ENCODE peak calls at places on chromosomes 12 and 14, in four cellular contexts. O is hepatocyte, H is BE2C, J is endothelial cell. I is an unnamed sample.

GRCh38 chr12:108768591-108769500 is 37.5 kb upstream of the CORO1C start:
- DNase-seq in O (peak), H (peak), J (peak), I (peak)

GRCh38 chr14:53022593-53022992 is 71.7 kb upstream of the FERMT2 start:
- DNase-seq in O (no peak), H (no peak), J (no peak), I (no peak)

GRCh38 chr14:30558675-30559555 is at the start of gene G2E3:
- DNase-seq in O (peak), H (peak), J (peak), I (peak)

GRCh38 chr12:115209230-115209629 is 525.3 kb upstream of the TBX3 start:
- DNase-seq in O (peak), H (no peak), J (no peak), I (no peak)

GRCh38 chr12:44285321-44285720 is 449.4 kb downstream of the TMEM117 start:
- DNase-seq in O (no peak), H (no peak), J (no peak), I (no peak)

GRCh38 chr12:78641837-78642423 is 222.6 kb upstream of the SYT1 start:
- DNase-seq in O (no peak), H (peak), J (no peak), I (no peak)

GRCh38 chr14:61877050-61877390 is 114.8 kb downstream of the SNAPC1 start:
- DNase-seq in O (no peak), H (no peak), J (no peak), I (no peak)

GRCh38 chr12:112386726-112387125 is 4.5 kb upstream of the HECTD4 start:
- DNase-seq in O (peak), H (no peak), J (no peak), I (no peak)

GRCh38 chr12:116881325-116881866 is at the start of gene HRK:
- DNase-seq in O (no peak), H (peak), J (no peak), I (no peak)

GRCh38 chr14:49879683-49880204 is 13.1 kb upstream of the ARF6 start:
- DNase-seq in O (peak), H (peak), J (peak), I (peak)

GRCh38 chr14:75522224-75522764 is at the start of gene BATF:
- DNase-seq in O (no peak), H (no peak), J (no peak), I (no peak)

GRCh38 chr12:10910380-10910779 is 1.0 kb upstream of the TAS2R13 start:
- DNase-seq in O (no peak), H (no peak), J (no peak), I (no peak)

GRCh38 chr14:86882818-86883217 is 1110.2 kb downstream of the GALC start:
- DNase-seq in O (no peak), H (no peak), J (no peak), I (no peak)

GRCh38 chr12:6273209-6273928 is 37.1 kb upstream of the PLEKHG6 start:
- DNase-seq in O (no peak), H (no peak), J (peak), I (peak)

GRCh38 chr12:51262758-51263177 is 7.4 kb downstream of the SMAGP start:
- DNase-seq in O (no peak), H (peak), J (peak), I (peak)

GRCh38 chr14:106228541-106229158 is 702.3 kb downstream of the TMEM121 start:
- DNase-seq in O (no peak), H (no peak), J (no peak), I (no peak)

GRCh38 chr14:59301354-59301753 is 112.9 kb downstream of the DAAM1 start:
- DNase-seq in O (no peak), H (no peak), J (no peak), I (no peak)

GRCh38 chr14:25111061-25111601 is 61.2 kb upstream of the STXBP6 start:
- DNase-seq in O (peak), H (no peak), J (no peak), I (no peak)

GRCh38 chr12:18340796-18341195 is 79.5 kb downstream of the PIK3C2G start:
- DNase-seq in O (no peak), H (no peak), J (no peak), I (no peak)

DNA sequence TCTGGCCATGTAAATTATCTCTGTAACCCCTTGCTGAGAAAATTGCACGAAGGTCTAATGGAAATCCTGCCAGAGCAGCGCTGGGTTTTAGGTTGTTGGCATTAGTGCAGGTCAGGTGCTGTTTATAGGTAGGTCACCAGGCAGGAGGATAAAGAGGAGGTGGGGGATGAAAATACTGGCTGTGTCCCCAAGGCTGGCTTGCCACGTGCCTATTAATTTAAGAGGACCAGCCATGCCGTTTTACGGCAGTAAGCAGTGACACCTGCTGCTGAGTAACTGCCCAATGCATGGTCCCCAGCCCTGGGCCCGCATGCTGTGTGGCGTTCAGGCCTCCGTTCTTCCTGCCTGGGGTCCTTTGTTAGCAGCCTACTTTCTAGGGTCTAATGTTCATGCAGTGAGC is 67.2 kb downstream of the WDR20 start:
- DNase-seq in O (no peak), H (peak), J (no peak), I (no peak)
- TF ChIP-seq CTCF in O (no peak), H (peak), J (no peak), I (no peak)

DNA sequence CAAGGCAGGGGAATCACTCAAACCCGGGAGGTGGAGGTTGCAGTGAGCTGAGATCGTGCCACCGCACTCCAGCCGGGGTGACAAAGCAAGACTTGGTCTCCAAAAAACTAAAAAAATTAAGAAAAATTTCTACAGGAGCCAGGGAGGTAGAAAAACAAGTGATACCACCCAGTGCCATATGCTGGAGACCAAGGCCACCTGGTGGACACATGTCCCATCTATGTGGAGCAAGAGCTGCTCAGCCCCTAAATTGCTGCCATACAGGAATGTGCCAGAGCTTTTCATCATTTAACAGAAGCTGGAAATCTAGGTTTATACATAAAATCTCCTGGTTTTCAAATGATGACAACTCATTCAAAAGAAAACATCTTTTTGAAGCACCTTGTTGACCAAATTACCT is 61.4 kb upstream of the ELK3 start:
- DNase-seq in O (no peak), H (peak), J (no peak), I (no peak)
- TF ChIP-seq CTCF in O (no peak), H (peak), J (no peak), I (peak)

GRCh38 chr12:726281-727140 is 25.9 kb upstream of the WNK1 start:
- DNase-seq in O (peak), H (no peak), J (no peak), I (no peak)

GRCh38 chr12:725076-725475 is 27.3 kb upstream of the WNK1 start:
- DNase-seq in O (no peak), H (no peak), J (no peak), I (no peak)

GRCh38 chr12:728781-729180 is 23.6 kb upstream of the WNK1 start:
- DNase-seq in O (no peak), H (no peak), J (no peak), I (no peak)

GRCh38 chr12:724194-724855 is 28.1 kb upstream of the WNK1 start:
- DNase-seq in O (no peak), H (no peak), J (no peak), I (no peak)

GRCh38 chr12:727321-727720 is 25.1 kb upstream of the WNK1 start:
- DNase-seq in O (no peak), H (no peak), J (no peak), I (no peak)
- TF ChIP-seq CTCF in O (no peak), H (no peak), J (no peak), I (no peak)

GRCh38 chr14:26187996-26188605 is 409.7 kb downstream of the NOVA1 start:
- DNase-seq in O (no peak), H (no peak), J (no peak), I (no peak)

GRCh38 chr14:26191666-26192065 is 406.2 kb downstream of the NOVA1 start:
- DNase-seq in O (no peak), H (no peak), J (no peak), I (no peak)

GRCh38 chr14:26194816-26195215 is 403.0 kb downstream of the NOVA1 start:
- DNase-seq in O (no peak), H (no peak), J (no peak), I (no peak)

GRCh38 chr14:26190644-26191043 is 407.2 kb downstream of the NOVA1 start:
- DNase-seq in O (no peak), H (no peak), J (no peak), I (no peak)

DNA sequence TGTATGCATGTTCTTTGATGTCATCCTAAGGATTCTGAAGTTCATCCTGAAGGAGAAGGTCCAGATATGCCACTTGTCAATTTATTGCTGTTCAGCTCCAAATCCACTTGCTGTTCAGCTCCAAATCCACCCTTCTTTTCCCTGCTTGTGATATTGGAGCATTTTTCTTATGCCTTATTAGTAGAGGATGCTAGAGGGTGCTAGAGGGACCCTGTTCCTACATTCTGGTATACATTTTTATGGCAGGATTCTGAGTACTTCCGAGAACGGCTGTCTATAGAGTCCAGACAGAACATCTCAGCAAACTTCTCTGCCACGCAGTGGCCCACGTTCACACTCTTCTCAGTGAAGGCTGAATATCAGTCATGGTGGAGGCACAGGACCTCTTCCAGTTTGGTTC is 406.7 kb downstream of the NOVA1 start:
- DNase-seq in O (no peak), H (no peak), J (no peak), I (no peak)
- TF ChIP-seq CTCF in O (no peak), H (no peak), J (no peak), I (no peak)

GRCh38 chr14:93536945-93537344 is 106.2 kb downstream of the UNC79 start:
- DNase-seq in O (peak), H (peak), J (peak), I (no peak)
- TF ChIP-seq CTCF in O (peak), H (peak), J (no peak), I (no peak)

GRCh38 chr14:20487402-20487742 is 18.0 kb upstream of the RNASE10 start:
- DNase-seq in O (no peak), H (no peak), J (no peak), I (no peak)
- TF ChIP-seq CTCF in O (no peak), H (peak), J (no peak), I (no peak)

GRCh38 chr14:102593841-102594170 is 1.4 kb downstream of the RCOR1 start:
- DNase-seq in O (no peak), H (no peak), J (no peak), I (no peak)
- TF ChIP-seq CTCF in O (no peak), H (no peak), J (no peak), I (no peak)

DNA sequence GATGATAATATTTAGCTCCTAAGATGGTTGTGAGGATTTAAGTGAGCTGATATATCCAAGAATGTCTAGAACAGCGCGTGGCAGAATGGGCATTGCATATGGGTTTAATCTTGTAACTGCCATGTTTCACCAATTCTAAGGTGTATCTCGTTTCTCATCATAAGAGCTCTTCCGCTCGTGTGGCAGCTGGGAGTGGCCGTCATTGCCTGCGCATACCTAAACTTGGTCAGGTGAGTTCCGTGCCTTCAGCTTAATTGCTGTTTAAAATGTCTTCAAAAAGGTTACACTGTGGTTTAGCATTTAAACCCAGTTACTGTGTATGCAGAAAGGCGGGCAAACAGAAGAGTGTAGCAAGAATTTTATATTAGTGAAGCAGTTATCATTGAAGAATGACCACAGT is 4.5 kb upstream of the AQP2 start:
- DNase-seq in O (no peak), H (no peak), J (no peak), I (no peak)
- TF ChIP-seq CTCF in O (no peak), H (no peak), J (no peak), I (no peak)

I was measured in nephron progenitor cell.